ENCODE peak calls at places on chromosomes 2 and 18, in five cellular contexts. Q, Y, K, N and Z are unnamed samples.

GRCh38 chr2:105294844-105295481 is 34.6 kb downstream of the TGFBRAP1 start:
- DNase-seq in Q (no peak), Y (peak), K (peak), N (peak), Z (peak)

GRCh38 chr18:58402247-58402646 is 226.6 kb downstream of the ALPK2 start:
- DNase-seq in Q (no peak), Y (no peak), K (no peak), N (no peak), Z (peak)

GRCh38 chr2:20431772-20432171 is 15.1 kb upstream of the RHOB start:
- DNase-seq in Q (no peak), Y (no peak), K (no peak), N (no peak), Z (no peak)

GRCh38 chr2:42252464-42252863 is 83.3 kb downstream of the EML4 start:
- DNase-seq in Q (no peak), Y (no peak), K (no peak), N (no peak), Z (no peak)

GRCh38 chr2:162153608-162154224 is 1.7 kb upstream of the GCG start:
- DNase-seq in Q (peak), Y (peak), K (peak), N (peak), Z (peak)

GRCh38 chr2:16105664-16106281 is 165.4 kb downstream of the MYCN start:
- DNase-seq in Q (no peak), Y (no peak), K (no peak), N (no peak), Z (no peak)

GRCh38 chr18:77250501-77250925 is 865 bp downstream of the GALR1 start:
- DNase-seq in Q (no peak), Y (no peak), K (no peak), N (no peak), Z (peak)

GRCh38 chr2:191401287-191401686 is 156.1 kb downstream of the MYO1B start:
- DNase-seq in Q (no peak), Y (peak), K (no peak), N (no peak), Z (no peak)

GRCh38 chr2:120899799-120900198 is 164.1 kb downstream of the GLI2 start:
- DNase-seq in Q (no peak), Y (no peak), K (no peak), N (no peak), Z (no peak)